ENCODE peak calls at places on chromosomes 4 and X, in five cellular contexts. I, N, O, P and D are unnamed samples.
A peak's percentile ranks its signal among the peaks of the same experiment; 100 is the strongest.

GRCh38 chr4:113472864-113473263 is 288.7 kb downstream of the CAMK2D start:
- DNase-seq in I (no peak), N (no peak), O (no peak), P (no peak), D (no peak)

GRCh38 chrX:15737188-15737956 is 698 bp upstream of the CA5B start:
- DNase-seq in I (peak; percentile 14), N (peak; percentile 2), O (no peak), P (no peak), D (no peak)

GRCh38 chr4:6121276-6121850 is 79.0 kb downstream of the JAKMIP1 start:
- DNase-seq in I (no peak), N (no peak), O (no peak), P (no peak), D (no peak)

GRCh38 chr4:185096032-185096653 is 46.9 kb upstream of the SLC25A4 start:
- DNase-seq in I (peak; percentile 63), N (peak; percentile 60), O (peak; percentile 59), P (no peak), D (peak; percentile 50)

GRCh38 chr4:111556141-111556781 is 589.0 kb upstream of the FAM241A start:
- DNase-seq in I (no peak), N (no peak), O (no peak), P (no peak), D (no peak)

GRCh38 chr4:8657381-8657776 is 64.8 kb downstream of the CPZ start:
- DNase-seq in I (no peak), N (no peak), O (no peak), P (no peak), D (no peak)

GRCh38 chr4:103091601-103092223 is 7.9 kb downstream of the BDH2 start:
- DNase-seq in I (peak; percentile 61), N (peak; percentile 88), O (peak; percentile 72), P (no peak), D (peak; percentile 46)

GRCh38 chr4:22991576-22991975 is 298.8 kb downstream of the GBA3 start:
- DNase-seq in I (no peak), N (no peak), O (no peak), P (no peak), D (no peak)

GRCh38 chrX:130170752-130171445 is 863 bp upstream of the RAB33A start:
- DNase-seq in I (peak; percentile 36), N (peak; percentile 71), O (no peak), P (peak; percentile 61), D (peak; percentile 77)

GRCh38 chrX:10099411-10099810 is 57.4 kb upstream of the CLCN4 start:
- DNase-seq in I (no peak), N (no peak), O (no peak), P (no peak), D (no peak)

GRCh38 chr4:54423066-54423465 is 194.0 kb downstream of the PDGFRA start:
- DNase-seq in I (no peak), N (no peak), O (no peak), P (no peak), D (no peak)

GRCh38 chr4:132227349-132228165 is 921.5 kb upstream of the PCDH10 start:
- DNase-seq in I (peak; percentile 90), N (no peak), O (peak; percentile 67), P (peak; percentile 84), D (no peak)

GRCh38 chrX:149286940-149287349 is 218.2 kb downstream of the IDS start:
- DNase-seq in I (peak; percentile 58), N (peak; percentile 57), O (peak; percentile 42), P (peak; percentile 28), D (peak; percentile 31)

GRCh38 chr4:46386570-46386969 is 3.4 kb downstream of the GABRA2 start:
- DNase-seq in I (peak; percentile 59), N (no peak), O (peak; percentile 23), P (peak; percentile 41), D (no peak)

GRCh38 chr4:150402968-150403367 is 179.0 kb upstream of the MAB21L2 start:
- DNase-seq in I (peak; percentile 45), N (peak; percentile 42), O (peak; percentile 38), P (no peak), D (peak; percentile 12)

GRCh38 chr4:106266201-106266600 is 49.8 kb downstream of the TBCK start:
- DNase-seq in I (peak; percentile 61), N (peak; percentile 46), O (peak; percentile 44), P (no peak), D (peak; percentile 12)

GRCh38 chr4:65344278-65344825 is 325.9 kb downstream of the EPHA5 start:
- DNase-seq in I (no peak), N (no peak), O (no peak), P (no peak), D (no peak)

GRCh38 chr4:61277785-61278184 is 77.7 kb downstream of the ADGRL3 start:
- DNase-seq in I (no peak), N (no peak), O (no peak), P (no peak), D (no peak)

GRCh38 chrX:27251369-27251768 is 211.8 kb downstream of the PPP4R3C start:
- DNase-seq in I (no peak), N (no peak), O (no peak), P (no peak), D (no peak)

GRCh38 chrX:121987163-121987562 is 939.8 kb downstream of the GLUD2 start:
- DNase-seq in I (no peak), N (no peak), O (no peak), P (no peak), D (no peak)

GRCh38 chr4:40475609-40476008 is 140.5 kb downstream of the CHRNA9 start:
- DNase-seq in I (peak; percentile 65), N (no peak), O (peak; percentile 18), P (no peak), D (no peak)

GRCh38 chr4:182628540-182628939 is 288.6 kb downstream of the DCTD start:
- DNase-seq in I (no peak), N (no peak), O (no peak), P (no peak), D (no peak)

GRCh38 chr4:25452081-25452480 is 75.0 kb downstream of the ANAPC4 start:
- DNase-seq in I (no peak), N (no peak), O (no peak), P (no peak), D (no peak)

GRCh38 chrX:106707771-106708454 is 18.6 kb upstream of the RNF128 start:
- DNase-seq in I (peak; percentile 26), N (no peak), O (no peak), P (no peak), D (no peak)

GRCh38 chr4:1792832-1793495 is at the start of gene FGFR3:
- DNase-seq in I (peak; percentile 92), N (no peak), O (peak; percentile 82), P (peak; percentile 78), D (peak; percentile 96)

GRCh38 chr4:80989921-80990544 is 40.5 kb upstream of the BMP3 start:
- DNase-seq in I (peak; percentile 79), N (peak; percentile 87), O (peak; percentile 57), P (no peak), D (peak; percentile 29)

GRCh38 chr4:178275671-178276360 is 833.6 kb upstream of the AGA start:
- DNase-seq in I (no peak), N (no peak), O (peak; percentile 1), P (peak; percentile 62), D (no peak)

GRCh38 chrX:46461653-46462191 is 83.5 kb downstream of the ZNF674 start:
- DNase-seq in I (no peak), N (peak; percentile 67), O (no peak), P (no peak), D (peak; percentile 3)

GRCh38 chr4:31422006-31422405 is 701.8 kb downstream of the PCDH7 start:
- DNase-seq in I (no peak), N (no peak), O (no peak), P (no peak), D (no peak)

GRCh38 chr4:26985836-26986235 is 125.2 kb downstream of the STIM2 start:
- DNase-seq in I (no peak), N (peak; percentile 71), O (peak; percentile 14), P (no peak), D (peak; percentile 23)

GRCh38 chr4:86818211-86818610 is 31.0 kb downstream of the SLC10A6 start:
- DNase-seq in I (no peak), N (no peak), O (no peak), P (no peak), D (no peak)

GRCh38 chr4:8015512-8015911 is 75.9 kb upstream of the AFAP1 start:
- DNase-seq in I (no peak), N (peak; percentile 3), O (peak; percentile 12), P (no peak), D (no peak)

GRCh38 chr4:109211671-109212070 is 90.8 kb downstream of the COL25A1 start:
- DNase-seq in I (no peak), N (no peak), O (no peak), P (no peak), D (no peak)

GRCh38 chrX:136268051-136269048 is 17.1 kb upstream of the MAP7D3 start:
- DNase-seq in I (peak; percentile 44), N (peak; percentile 63), O (peak; percentile 52), P (peak; percentile 18), D (peak; percentile 26)

DNA sequence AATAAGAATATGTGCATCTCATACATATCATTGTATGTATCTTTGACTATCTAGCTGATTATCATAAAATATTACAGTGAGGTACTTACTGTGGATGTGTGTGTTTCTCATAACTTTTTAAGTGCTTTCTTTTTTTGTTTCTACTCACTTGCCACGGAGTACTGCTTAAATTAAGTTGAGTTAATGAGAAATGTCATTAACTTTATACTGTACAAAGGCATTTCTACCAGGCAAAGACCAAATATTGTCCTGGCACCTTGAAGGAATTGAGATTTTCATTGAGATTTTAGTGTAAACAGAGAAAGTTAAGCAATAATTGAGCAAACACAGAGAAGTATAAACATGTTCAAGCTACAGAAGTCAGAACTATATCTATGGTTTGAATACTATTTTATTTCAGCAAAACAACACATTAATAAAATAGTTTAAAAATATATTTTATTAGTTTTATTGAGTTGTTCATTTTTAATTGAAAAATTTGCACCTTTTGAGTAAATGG is 1750.0 kb downstream of the PCDH7 start:
- DNase-seq in I (no peak), N (no peak), O (no peak), P (no peak), D (no peak)
- TF ChIP-seq CTCF in I (no peak), N (no peak), O (no peak), P (no peak), D (no peak)

DNA sequence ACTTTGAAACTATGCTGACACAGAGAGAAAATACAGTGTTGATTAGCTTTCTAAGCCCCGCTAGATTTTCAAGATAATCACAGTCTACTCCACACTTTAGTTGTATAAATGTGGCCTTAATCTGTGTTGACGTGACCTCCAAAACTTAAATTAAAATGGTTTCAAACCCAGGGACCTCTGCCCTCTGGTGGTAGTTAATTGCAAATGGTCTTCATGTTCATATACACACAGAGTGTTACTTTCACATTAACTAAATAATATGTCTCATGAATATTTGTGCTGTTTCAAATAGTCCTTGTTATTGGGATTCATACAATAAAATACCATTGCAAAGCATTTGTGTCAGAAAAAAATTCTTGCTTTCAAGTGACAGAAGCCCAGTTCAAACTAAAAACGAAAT is 64.3 kb downstream of the TASL start:
- DNase-seq in I (no peak), N (peak; percentile 4), O (peak; percentile 8), P (no peak), D (peak; percentile 4)
- TF ChIP-seq CTCF in I (peak; percentile 38), N (peak; percentile 78), O (no peak), P (peak; percentile 30), D (no peak)

GRCh38 chrX:145213504-145213903 is 33.8 kb upstream of the SPANXN1 start:
- DNase-seq in I (peak; percentile 22), N (peak; percentile 1), O (peak; percentile 3), P (no peak), D (no peak)
- TF ChIP-seq CTCF in I (peak; percentile 42), N (peak; percentile 61), O (no peak), P (no peak), D (no peak)

DNA sequence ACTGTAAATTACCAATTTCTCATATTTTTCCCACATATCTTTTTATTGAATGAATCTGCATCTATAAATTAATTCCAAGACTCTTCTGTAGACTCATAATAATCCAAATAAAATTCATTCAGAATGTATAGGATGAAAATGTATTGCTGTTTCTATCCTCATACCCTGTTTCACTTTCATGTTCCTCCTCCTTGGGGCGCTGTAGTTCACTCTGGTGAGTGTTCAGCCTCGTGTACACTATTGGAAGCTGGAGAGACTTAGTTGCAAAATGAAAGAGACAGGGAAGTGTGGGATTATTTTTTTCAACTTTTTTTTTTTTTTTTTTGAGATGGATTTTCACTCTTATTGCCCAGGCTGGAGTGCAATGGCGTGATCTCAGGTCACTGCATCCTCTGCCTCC is 296.1 kb downstream of the TLL1 start:
- DNase-seq in I (peak; percentile 9), N (no peak), O (no peak), P (peak; percentile 38), D (peak; percentile 4)
- TF ChIP-seq CTCF in I (no peak), N (peak; percentile 52), O (no peak), P (peak; percentile 24), D (no peak)